ENCODE peak calls at places on chromosomes 16 and 17, in six cellular contexts. B is MM.1S, U is neural progenitor cell, F is fibroblast of lung, J is endothelial cell of umbilical vein, W is mammary epithelial cell. X is an unnamed sample.
A peak's percentile ranks its signal among the peaks of the same experiment; 100 is the strongest.

GRCh38 chr16:49183911-49184310 is 97.7 kb downstream of the CBLN1 start:
- DNase-seq in F (no peak), B (peak; percentile 33), J (no peak), U (peak; percentile 68), W (peak; percentile 25), X (no peak)

GRCh38 chr16:68375801-68376536 is 65.2 kb downstream of the PRMT7 start:
- DNase-seq in J (no peak), B (no peak), W (no peak), F (no peak), U (peak; percentile 75), X (peak; percentile 80)

GRCh38 chr16:84277244-84277823 is 17.3 kb upstream of the WFDC1 start:
- DNase-seq in F (peak; percentile 25), J (peak; percentile 54), W (peak; percentile 8), B (peak; percentile 25), U (peak; percentile 84), X (peak; percentile 88)

GRCh38 chr17:81490599-81490992 is 22.0 kb downstream of the ACTG1 start:
- DNase-seq in U (no peak), F (no peak), B (no peak), J (no peak), W (no peak), X (no peak)

GRCh38 chr16:85902366-85903155 is 3.6 kb downstream of the IRF8 start:
- DNase-seq in F (no peak), U (peak; percentile 75), B (peak; percentile 93), J (no peak), W (no peak), X (no peak)

GRCh38 chr16:68786685-68787418 is 49.8 kb downstream of the CDH1 start:
- DNase-seq in W (peak; percentile 91), U (no peak), B (no peak), J (no peak), F (peak; percentile 97), X (no peak)

GRCh38 chr16:1787322-1788094 is 4.7 kb downstream of the NUBP2 start:
- DNase-seq in J (no peak), U (no peak), B (no peak), W (no peak), F (no peak), X (peak; percentile 67)

GRCh38 chr16:50637716-50638602 is 43.2 kb downstream of the SNX20 start:
- DNase-seq in B (no peak), U (no peak), F (no peak), W (no peak), J (no peak), X (no peak)

GRCh38 chr17:5219536-5219935 is 15.1 kb downstream of the SCIMP start:
- DNase-seq in B (no peak), W (peak; percentile 8), J (no peak), F (no peak), U (no peak), X (no peak)

GRCh38 chr16:19095699-19096098 is 18.1 kb upstream of the ITPRIPL2 start:
- DNase-seq in F (peak; percentile 24), J (no peak), W (peak; percentile 74), B (no peak), U (no peak), X (no peak)

GRCh38 chr16:21101631-21102420 is 48.8 kb downstream of the DNAH3 start:
- DNase-seq in U (peak; percentile 54), J (no peak), B (no peak), F (peak; percentile 27), W (no peak), X (peak; percentile 41)

GRCh38 chr17:39082482-39082881 is 69.0 kb downstream of the PLXDC1 start:
- DNase-seq in B (no peak), F (peak; percentile 54), W (no peak), J (peak; percentile 46), U (no peak), X (peak; percentile 85)

GRCh38 chr16:85173981-85174751 is 61.9 kb upstream of the CIBAR2 start:
- DNase-seq in F (peak; percentile 91), W (peak; percentile 31), U (peak; percentile 51), B (no peak), J (peak; percentile 72), X (peak; percentile 98)

GRCh38 chr16:56357765-56358322 is 67.5 kb downstream of the AMFR start:
- DNase-seq in U (peak; percentile 25), B (no peak), F (no peak), J (no peak), W (no peak), X (peak; percentile 43)

GRCh38 chr17:51120357-51120738 is 320 bp downstream of the SPAG9 start:
- DNase-seq in F (peak; percentile 42), W (no peak), J (peak; percentile 55), U (no peak), B (peak; percentile 52), X (peak; percentile 87)

GRCh38 chr17:64180089-64180488 is 50.1 kb upstream of the ERN1 start:
- DNase-seq in W (no peak), B (no peak), J (peak; percentile 88), U (no peak), F (no peak), X (peak; percentile 77)

GRCh38 chr16:84495506-84495905 is 9.0 kb downstream of the MEAK7 start:
- DNase-seq in W (no peak), J (no peak), B (no peak), U (no peak), F (no peak), X (no peak)

GRCh38 chr17:69500911-69501429 is 86.5 kb downstream of the MAP2K6 start:
- DNase-seq in J (no peak), U (no peak), W (no peak), F (no peak), B (no peak), X (no peak)

GRCh38 chr16:79283578-79283977 is 317.0 kb downstream of the MAF start:
- DNase-seq in B (peak; percentile 82), J (no peak), F (no peak), U (no peak), W (no peak), X (no peak)

GRCh38 chr16:75238132-75238852 is 13.1 kb downstream of the BCAR1 start:
- DNase-seq in B (no peak), F (peak; percentile 95), J (no peak), W (no peak), U (peak; percentile 46), X (peak; percentile 99)

GRCh38 chr17:41538565-41538991 is 10.5 kb upstream of the KRT19 start:
- DNase-seq in U (no peak), B (no peak), J (no peak), W (peak; percentile 83), F (peak; percentile 63), X (peak; percentile 74)

GRCh38 chr17:80476877-80477646 is 655 bp upstream of the NPTX1 start:
- DNase-seq in U (peak; percentile 60), F (no peak), W (no peak), B (no peak), J (no peak), X (no peak)

GRCh38 chr17:82380860-82381702 is 9.5 kb downstream of the UTS2R start:
- DNase-seq in W (peak; percentile 26), U (no peak), F (no peak), B (no peak), J (no peak), X (peak; percentile 77)

GRCh38 chr16:1631931-1632637 is 19.9 kb downstream of the CRAMP1 start:
- DNase-seq in J (no peak), B (no peak), F (no peak), U (no peak), W (no peak), X (peak; percentile 52)

GRCh38 chr17:45117283-45117682 is 15.0 kb downstream of the PLCD3 start:
- DNase-seq in W (no peak), J (no peak), B (no peak), F (no peak), U (no peak), X (peak; percentile 66)

GRCh38 chr17:80737106-80738019 is 192.7 kb downstream of the RPTOR start:
- DNase-seq in W (no peak), J (no peak), F (no peak), U (no peak), B (peak; percentile 81), X (no peak)

GRCh38 chr16:30728904-30729672 is 19.1 kb upstream of the PHKG2 start:
- DNase-seq in B (no peak), W (no peak), F (no peak), U (no peak), J (no peak), X (peak; percentile 60)

GRCh38 chr17:67212716-67213417 is 32.1 kb downstream of the HELZ start:
- DNase-seq in J (no peak), U (no peak), W (peak; percentile 28), B (no peak), F (peak; percentile 80), X (peak; percentile 74)
- H3K4me2 ChIP-seq in J (no peak overlapping the region), U (no peak overlapping the region), W (no peak overlapping the region), B (no peak overlapping the region), F (no peak overlapping the region), X (peak overlapping the region; percentile 77)

GRCh38 chr17:67381925-67382257 is 4.8 kb downstream of the PITPNC1 start:
- DNase-seq in B (no peak), F (no peak), J (no peak), U (no peak), W (no peak), X (no peak)
- TF ChIP-seq CTCF in B (no peak), F (no peak), J (no peak), U (no peak), W (no peak), X (no peak)

DNA sequence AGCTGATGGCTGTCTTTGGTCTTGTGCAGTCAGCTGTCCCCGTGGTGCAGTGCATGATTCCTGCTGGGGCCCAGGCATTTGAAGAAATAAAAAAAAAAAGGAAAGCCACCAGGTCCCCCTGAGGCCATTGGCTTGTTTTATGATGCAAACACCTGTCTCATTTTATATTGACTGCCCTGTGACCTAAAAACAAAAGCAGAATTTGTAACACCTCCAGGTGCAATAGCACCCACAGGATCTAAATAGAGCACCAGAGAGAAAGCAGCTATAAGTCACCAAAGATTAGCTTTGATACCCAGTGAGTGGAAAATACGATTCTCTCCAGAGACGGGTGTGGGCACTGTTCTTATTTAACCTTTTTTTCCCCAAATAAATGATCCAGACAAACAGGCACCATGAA is 258.8 kb downstream of the HS3ST3B1 start:
- DNase-seq in B (no peak), F (no peak), U (no peak), W (no peak), J (no peak), X (no peak)
- H3K4me2 ChIP-seq in B (no peak overlapping the region), F (no peak overlapping the region), U (no peak overlapping the region), W (no peak overlapping the region), J (no peak overlapping the region), X (no peak overlapping the region)

DNA sequence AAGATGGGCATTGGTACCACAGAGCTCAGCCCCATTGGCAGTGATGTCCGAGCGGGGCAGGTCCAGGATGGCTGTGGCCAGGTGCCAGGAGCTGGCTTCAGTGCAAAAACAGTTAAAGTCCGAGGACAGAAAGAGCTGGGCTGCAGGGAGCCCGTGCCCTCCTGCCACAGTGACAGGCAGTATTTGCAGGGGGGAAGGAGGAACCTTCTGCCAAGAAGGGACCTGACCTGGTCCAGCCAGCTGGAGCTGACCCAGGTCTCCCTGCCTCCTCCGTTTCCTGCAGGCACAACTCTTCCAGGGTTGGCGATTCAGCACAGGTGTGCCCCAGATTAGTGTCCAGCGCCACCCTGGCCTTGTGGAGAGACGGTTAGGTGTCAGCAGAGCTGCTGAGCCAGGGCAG is 199.0 kb downstream of the ENGASE start:
- DNase-seq in W (no peak), J (no peak), U (no peak), F (no peak), B (no peak), X (no peak)
- TF ChIP-seq CTCF in W (no peak), J (no peak), U (no peak), F (no peak), B (no peak), X (no peak)

GRCh38 chr17:19348806-19349205 is 13.7 kb downstream of the B9D1 start:
- DNase-seq in J (no peak), F (no peak), U (no peak), W (no peak), B (no peak), X (peak; percentile 71)
- H3K4me2 ChIP-seq in J (no peak overlapping the region), F (no peak overlapping the region), U (no peak overlapping the region), W (no peak overlapping the region), B (no peak overlapping the region), X (no peak overlapping the region)

X was measured in osteoblast.